ENCODE peak calls at places on chromosomes 5 and 9, in seven cellular contexts. D, Q, H, Z, X, N and P are unnamed samples.

GRCh38 chr5:137273511-137273910 is 225.6 kb downstream of the SPOCK1 start:
- DNase-seq in D (no peak), Q (no peak), H (no peak), Z (no peak), X (no peak), N (no peak), P (no peak)

GRCh38 chr9:106962105-106962504 is 99.1 kb downstream of the ZNF462 start:
- DNase-seq in D (no peak), Q (no peak), H (no peak), Z (no peak), X (no peak), N (no peak), P (no peak)

GRCh38 chr9:30925635-30926034 is 1458.8 kb upstream of the ACO1 start:
- DNase-seq in D (no peak), Q (no peak), H (no peak), Z (no peak), X (no peak), N (no peak), P (no peak)

GRCh38 chr5:142152383-142152730 is 43.8 kb downstream of the NDFIP1 start:
- DNase-seq in D (no peak), Q (no peak), H (no peak), Z (no peak), X (no peak), N (no peak), P (no peak)

GRCh38 chr5:171162602-171163001 is 146.4 kb upstream of the TLX3 start:
- DNase-seq in D (no peak), Q (no peak), H (no peak), Z (no peak), X (no peak), N (no peak), P (no peak)

GRCh38 chr5:111779260-111780254 is 22.6 kb upstream of the NREP start:
- DNase-seq in D (no peak), Q (no peak), H (no peak), Z (no peak), X (no peak), N (no peak), P (no peak)

GRCh38 chr5:14753947-14754346 is 89.4 kb downstream of the OTULIN start:
- DNase-seq in D (no peak), Q (no peak), H (no peak), Z (no peak), X (no peak), N (peak), P (no peak)

GRCh38 chr5:145918397-145918796 is 18.0 kb upstream of the SH3RF2 start:
- DNase-seq in D (no peak), Q (no peak), H (no peak), Z (no peak), X (no peak), N (no peak), P (no peak)

GRCh38 chr9:18596920-18597319 is 123.0 kb downstream of the ADAMTSL1 start:
- DNase-seq in D (no peak), Q (no peak), H (no peak), Z (no peak), X (no peak), N (no peak), P (no peak)

GRCh38 chr9:97502222-97502983 is 937 bp downstream of the TMOD1 start:
- DNase-seq in D (no peak), Q (no peak), H (no peak), Z (no peak), X (no peak), N (peak), P (no peak)

GRCh38 chr9:123411191-123411590 is 55.2 kb downstream of the CRB2 start:
- DNase-seq in D (no peak), Q (no peak), H (no peak), Z (no peak), X (no peak), N (no peak), P (no peak)

GRCh38 chr5:104952876-104953275 is 1390.3 kb upstream of the NUDT12 start:
- DNase-seq in D (no peak), Q (no peak), H (no peak), Z (no peak), X (no peak), N (no peak), P (no peak)

GRCh38 chr5:35803221-35803651 is 53.5 kb upstream of the IL7R start:
- DNase-seq in D (peak), Q (no peak), H (no peak), Z (no peak), X (no peak), N (peak), P (no peak)

GRCh38 chr9:115952667-115953316 is 200.8 kb upstream of the PAPPA start:
- DNase-seq in D (peak), Q (no peak), H (no peak), Z (peak), X (no peak), N (no peak), P (no peak)